ENCODE peak calls at places on chromosomes 3 and 15, in nine cellular contexts. R is astrocyte of the spinal cord, S is NCI-H2081, Q is NCI-H345, E is myocyte, I is ELF-1, D is T-cell, U is HCT116, Z is T-helper 17 cell. L is an unnamed sample.

GRCh38 chr15:98787936-98788757 is 139.8 kb downstream of the IGF1R start:
- DNase-seq in Q (no peak), D (no peak), S (no peak), E (no peak), U (no peak), Z (no peak), R (no peak), I (peak; percentile 34), L (no peak)

GRCh38 chr15:101615986-101616848 is 36.0 kb downstream of the TM2D3 start:
- DNase-seq in R (peak; percentile 68), I (peak; percentile 94), U (peak; percentile 56), D (no peak), E (peak; percentile 47), Z (no peak), S (peak; percentile 56), Q (peak; percentile 55), L (peak; percentile 63)

GRCh38 chr15:96038650-96039049 is 291.9 kb upstream of the NR2F2 start:
- DNase-seq in Z (no peak), D (no peak), U (no peak), E (no peak), S (no peak), Q (no peak), I (no peak), R (no peak), L (no peak)

GRCh38 chr3:53140575-53141467 is 10.6 kb upstream of the RFT1 start:
- DNase-seq in R (peak; percentile 37), Z (no peak), U (no peak), I (no peak), Q (no peak), S (no peak), E (peak; percentile 35), D (no peak), L (no peak)

GRCh38 chr3:25870452-25870851 is 80.6 kb downstream of the OXSM start:
- DNase-seq in R (no peak), E (no peak), Z (no peak), D (no peak), I (no peak), S (no peak), U (no peak), Q (no peak), L (no peak)

GRCh38 chr3:156747046-156747445 is 72.7 kb downstream of the TIPARP start:
- DNase-seq in R (no peak), D (no peak), Z (no peak), S (no peak), Q (no peak), U (no peak), I (no peak), E (no peak), L (no peak)

GRCh38 chr15:43509002-43509922 is 8.1 kb upstream of the MAP1A start:
- DNase-seq in Q (peak; percentile 7), D (no peak), I (no peak), U (no peak), S (peak; percentile 11), E (peak; percentile 68), Z (no peak), R (no peak), L (no peak)

GRCh38 chr3:170642882-170643601 is 57.2 kb upstream of the SLC7A14 start:
- DNase-seq in D (no peak), Z (no peak), E (no peak), R (no peak), U (no peak), Q (no peak), S (no peak), I (no peak), L (no peak)

GRCh38 chr3:33047842-33048834 is 48.8 kb downstream of the GLB1 start:
- DNase-seq in I (no peak), Q (no peak), S (no peak), D (peak; percentile 62), U (no peak), E (no peak), R (no peak), Z (no peak), L (no peak)

GRCh38 chr3:166223120-166223519 is 385.9 kb upstream of the BCHE start:
- DNase-seq in I (no peak), D (no peak), S (no peak), Z (no peak), E (no peak), R (no peak), Q (no peak), U (no peak), L (no peak)

GRCh38 chr15:63498815-63499549 is 5.4 kb upstream of the USP3 start:
- DNase-seq in Q (no peak), U (no peak), E (no peak), I (no peak), D (no peak), S (no peak), Z (no peak), R (no peak), L (no peak)

GRCh38 chr15:91113036-91113435 is 13.0 kb downstream of the SV2B start:
- DNase-seq in I (no peak), U (no peak), Z (no peak), R (no peak), E (no peak), S (peak; percentile 21), D (no peak), Q (no peak), L (no peak)

GRCh38 chr3:104629038-104629437 is 737.7 kb upstream of the ALCAM start:
- DNase-seq in Q (no peak), S (no peak), I (no peak), U (peak; percentile 23), E (peak; percentile 38), R (peak; percentile 83), Z (no peak), D (no peak), L (no peak)

GRCh38 chr15:67685008-67685599 is 140.2 kb upstream of the SKOR1 start:
- DNase-seq in D (no peak), Q (peak; percentile 3), I (no peak), S (peak; percentile 23), R (peak; percentile 28), U (peak; percentile 49), Z (no peak), E (peak; percentile 73), L (no peak)

GRCh38 chr3:25155696-25156471 is 272.2 kb upstream of the RARB start:
- DNase-seq in D (no peak), I (peak; percentile 60), Z (no peak), U (no peak), Q (no peak), E (peak; percentile 47), S (no peak), R (peak; percentile 49), L (no peak)

GRCh38 chr15:58702233-58702632 is 47.3 kb downstream of the ADAM10 start:
- DNase-seq in D (no peak), Z (no peak), E (no peak), R (no peak), U (no peak), S (no peak), Q (no peak), I (no peak), L (no peak)

GRCh38 chr3:32140943-32141342 is 34.5 kb downstream of the GPD1L start:
- DNase-seq in Q (no peak), D (no peak), I (no peak), U (no peak), Z (no peak), E (no peak), R (no peak), S (no peak), L (no peak)

GRCh38 chr3:111521881-111522280 is 20.1 kb upstream of the CD96 start:
- DNase-seq in U (no peak), I (no peak), R (peak; percentile 52), D (no peak), Q (no peak), Z (no peak), E (no peak), S (no peak), L (no peak)

GRCh38 chr3:29363110-29363509 is 82.2 kb downstream of the RBMS3 start:
- DNase-seq in E (no peak), R (no peak), I (no peak), Z (no peak), U (no peak), S (no peak), Q (no peak), D (no peak), L (no peak)

GRCh38 chr3:45306406-45307008 is 80.4 kb upstream of the TMEM158 start:
- DNase-seq in R (no peak), U (no peak), Q (no peak), I (no peak), S (no peak), D (no peak), E (no peak), Z (no peak), L (no peak)

GRCh38 chr3:72625616-72626337 is 222.5 kb downstream of the SHQ1 start:
- DNase-seq in D (no peak), U (no peak), Z (no peak), R (no peak), E (no peak), I (peak; percentile 22), S (no peak), Q (no peak), L (no peak)

GRCh38 chr3:48930590-48930989 is 11.9 kb downstream of the ARIH2 start:
- DNase-seq in Z (no peak), U (no peak), S (no peak), E (no peak), R (no peak), I (no peak), D (no peak), Q (no peak), L (no peak)

GRCh38 chr15:89396723-89397652 is 62.4 kb upstream of the POLG start:
- DNase-seq in D (no peak), Z (no peak), I (no peak), R (no peak), S (no peak), U (no peak), E (no peak), Q (no peak), L (no peak)